ENCODE peak calls at places on chromosome X, in four cellular contexts. One of them, this sample, is unnamed.

GRCh38 chrX:111376897-111377601 is 34.9 kb downstream of the DCX start:
- DNase-seq in H1: no peak
- DNase-seq in T follicular helper cell: no peak
- DNase-seq in stimulated activated CD4-positive, alpha-beta T cell treated with anti-CD3 and anti-CD28 coated beads, Interleukin-15, amount 100 ng/mL, for 24 hours: no peak
- DNase-seq in this sample: no peak

GRCh38 chrX:35115205-35115604 is 172.6 kb downstream of the FAM47B start:
- DNase-seq in stimulated activated CD4-positive, alpha-beta T cell treated with anti-CD3 and anti-CD28 coated beads, Interleukin-15, amount 100 ng/mL, for 24 hours: no peak
- DNase-seq in H1: no peak
- DNase-seq in T follicular helper cell: no peak
- DNase-seq in this sample: no peak

GRCh38 chrX:30643313-30643821 is 9.9 kb upstream of the GK start:
- DNase-seq in T follicular helper cell: no peak
- DNase-seq in stimulated activated CD4-positive, alpha-beta T cell treated with anti-CD3 and anti-CD28 coated beads, Interleukin-15, amount 100 ng/mL, for 24 hours: no peak
- DNase-seq in H1: no peak
- DNase-seq in this sample: no peak

GRCh38 chrX:148416931-148417330 is 83.5 kb upstream of the AFF2 start:
- DNase-seq in stimulated activated CD4-positive, alpha-beta T cell treated with anti-CD3 and anti-CD28 coated beads, Interleukin-15, amount 100 ng/mL, for 24 hours: no peak
- DNase-seq in H1: no peak
- DNase-seq in T follicular helper cell: no peak
- DNase-seq in this sample: no peak

GRCh38 chrX:154779261-154779660 is 16.6 kb downstream of the DKC1 start:
- DNase-seq in H1: no peak
- DNase-seq in stimulated activated CD4-positive, alpha-beta T cell treated with anti-CD3 and anti-CD28 coated beads, Interleukin-15, amount 100 ng/mL, for 24 hours: no peak
- DNase-seq in T follicular helper cell: no peak
- DNase-seq in this sample: no peak

GRCh38 chrX:141760761-141761160 is 62.2 kb upstream of the SPANXD start:
- DNase-seq in T follicular helper cell: no peak
- DNase-seq in H1: no peak
- DNase-seq in stimulated activated CD4-positive, alpha-beta T cell treated with anti-CD3 and anti-CD28 coated beads, Interleukin-15, amount 100 ng/mL, for 24 hours: no peak
- DNase-seq in this sample: no peak

GRCh38 chrX:77922768-77923167 is 12.3 kb downstream of the ATP7A start:
- DNase-seq in H1: no peak
- DNase-seq in T follicular helper cell: no peak
- DNase-seq in stimulated activated CD4-positive, alpha-beta T cell treated with anti-CD3 and anti-CD28 coated beads, Interleukin-15, amount 100 ng/mL, for 24 hours: no peak
- DNase-seq in this sample: no peak

GRCh38 chrX:11423949-11424348 is 130.7 kb downstream of the AMELX start:
- DNase-seq in T follicular helper cell: no peak
- DNase-seq in stimulated activated CD4-positive, alpha-beta T cell treated with anti-CD3 and anti-CD28 coated beads, Interleukin-15, amount 100 ng/mL, for 24 hours: no peak
- DNase-seq in H1: no peak
- DNase-seq in this sample: no peak

GRCh38 chrX:53071604-53072417 is 10.4 kb upstream of the TSPYL2 start:
- DNase-seq in stimulated activated CD4-positive, alpha-beta T cell treated with anti-CD3 and anti-CD28 coated beads, Interleukin-15, amount 100 ng/mL, for 24 hours: peak
- DNase-seq in T follicular helper cell: peak
- DNase-seq in H1: no peak
- DNase-seq in this sample: peak

GRCh38 chrX:149860445-149860844 is 20.5 kb upstream of the MAGEA8 start:
- DNase-seq in stimulated activated CD4-positive, alpha-beta T cell treated with anti-CD3 and anti-CD28 coated beads, Interleukin-15, amount 100 ng/mL, for 24 hours: no peak
- DNase-seq in H1: no peak
- DNase-seq in T follicular helper cell: no peak
- DNase-seq in this sample: no peak

GRCh38 chrX:136768469-136769084 is 12.2 kb downstream of the ARHGEF6 start:
- DNase-seq in T follicular helper cell: no peak
- DNase-seq in stimulated activated CD4-positive, alpha-beta T cell treated with anti-CD3 and anti-CD28 coated beads, Interleukin-15, amount 100 ng/mL, for 24 hours: peak
- DNase-seq in H1: no peak
- DNase-seq in this sample: no peak